ENCODE peak calls at places on chromosomes 7 and 10, in four cellular contexts. C, W, N and B are unnamed samples.

GRCh38 chr10:12390733-12391132 is 41.4 kb downstream of the CAMK1D start:
- DNase-seq in C (no peak), W (no peak), N (peak), B (no peak)

GRCh38 chr7:103113164-103113563 is 35.7 kb downstream of the NAPEPLD start:
- DNase-seq in C (no peak), W (peak), N (no peak), B (no peak)

GRCh38 chr7:72080349-72080766 is 331.8 kb downstream of the CALN1 start:
- DNase-seq in C (no peak), W (no peak), N (no peak), B (no peak)

GRCh38 chr10:18044976-18045720 is 93.4 kb downstream of the SLC39A12 start:
- DNase-seq in C (no peak), W (no peak), N (no peak), B (no peak)

GRCh38 chr7:121016976-121017375 is 28.5 kb downstream of the CPED1 start:
- DNase-seq in C (no peak), W (no peak), N (no peak), B (no peak)

GRCh38 chr10:93342346-93342745 is 139.8 kb downstream of the MYOF start:
- DNase-seq in C (no peak), W (no peak), N (no peak), B (no peak)

GRCh38 chr7:96126382-96126781 is 195.5 kb downstream of the SLC25A13 start:
- DNase-seq in C (no peak), W (no peak), N (no peak), B (no peak)

GRCh38 chr10:70374775-70375614 is 7.4 kb downstream of the LRRC20 start:
- DNase-seq in C (no peak), W (no peak), N (no peak), B (no peak)

GRCh38 chr10:6178581-6178980 is 24.2 kb upstream of the PFKFB3 start:
- DNase-seq in C (no peak), W (no peak), N (no peak), B (no peak)

GRCh38 chr7:151851782-151852181 is 25.1 kb downstream of the PRKAG2 start:
- DNase-seq in C (no peak), W (no peak), N (no peak), B (no peak)

GRCh38 chr7:140062118-140062527 is 628 bp downstream of the PARP12 start:
- DNase-seq in C (peak), W (no peak), N (peak), B (no peak)

GRCh38 chr10:13091816-13092215 is 8.1 kb upstream of the OPTN start:
- DNase-seq in C (no peak), W (no peak), N (no peak), B (no peak)

GRCh38 chr7:155579565-155579964 is 33.2 kb upstream of the CNPY1 start:
- DNase-seq in C (no peak), W (no peak), N (no peak), B (no peak)

GRCh38 chr10:692682-693351 is 3.3 kb upstream of the DIP2C start:
- DNase-seq in C (no peak), W (no peak), N (no peak), B (no peak)

GRCh38 chr7:151038951-151039849 is 9.1 kb upstream of the ASIC3 start:
- DNase-seq in C (peak), W (peak), N (peak), B (peak)

GRCh38 chr10:126439947-126440346 is 51.7 kb upstream of the ADAM12 start:
- DNase-seq in C (no peak), W (no peak), N (no peak), B (no peak)

GRCh38 chr10:58137813-58138212 is 129.9 kb downstream of the IPMK start:
- DNase-seq in C (no peak), W (no peak), N (no peak), B (no peak)

GRCh38 chr10:98257961-98258360 is 10.0 kb downstream of the LOXL4 start:
- DNase-seq in C (no peak), W (no peak), N (no peak), B (no peak)